ENCODE peak calls at places on chromosomes 6 and 20, in nine cellular contexts. B is T1000, U is type B pancreatic cell, S is upper lobe of right lung, R is HEK293T, K is astrocyte of the spinal cord, T is KG1, X is lung microvascular endothelial cell, L is brain microvascular endothelial cell. C is an unnamed sample.

GRCh38 chr20:6074145-6074561 is 20.3 kb upstream of the LRRN4 start:
- DNase-seq in B (no peak), U (no peak), S (no peak), R (peak), K (no peak), T (peak), X (peak), L (no peak), C (peak)

GRCh38 chr20:48777821-48778220 is 50.0 kb downstream of the PREX1 start:
- DNase-seq in B (no peak), U (no peak), S (no peak), R (no peak), K (no peak), T (no peak), X (no peak), L (no peak), C (no peak)

GRCh38 chr6:43933111-43933885 is 163.3 kb downstream of the VEGFA start:
- DNase-seq in B (no peak), U (no peak), S (peak), R (peak), K (peak), T (no peak), X (no peak), L (no peak), C (no peak)

GRCh38 chr6:47348316-47348863 is 38.7 kb upstream of the TNFRSF21 start:
- DNase-seq in B (no peak), U (no peak), S (no peak), R (no peak), K (no peak), T (no peak), X (no peak), L (no peak), C (no peak)

GRCh38 chr6:16398587-16398986 is 160.2 kb downstream of the GMPR start:
- DNase-seq in B (no peak), U (no peak), S (no peak), R (no peak), K (peak), T (no peak), X (no peak), L (peak), C (peak)

GRCh38 chr6:167113047-167113446 is 9.8 kb upstream of the CCR6 start:
- DNase-seq in B (no peak), U (no peak), S (no peak), R (no peak), K (no peak), T (no peak), X (no peak), L (no peak), C (no peak)

GRCh38 chr6:141463237-141463977 is 669.3 kb upstream of the GJE1 start:
- DNase-seq in B (no peak), U (no peak), S (no peak), R (no peak), K (peak), T (no peak), X (no peak), L (peak), C (peak)

GRCh38 chr6:116969211-116969863 is 92.3 kb downstream of the RFX6 start:
- DNase-seq in B (no peak), U (no peak), S (no peak), R (peak), K (peak), T (no peak), X (peak), L (peak), C (peak)

GRCh38 chr20:58038123-58038654 is 190.3 kb downstream of the ANKRD60 start:
- DNase-seq in B (no peak), U (no peak), S (no peak), R (no peak), K (no peak), T (no peak), X (no peak), L (no peak), C (no peak)

GRCh38 chr6:41734666-41735426 is 562 bp downstream of the TFEB start:
- DNase-seq in B (peak), U (no peak), S (peak), R (peak), K (peak), T (no peak), X (peak), L (peak), C (peak)

GRCh38 chr6:10838794-10839333 is 525 bp upstream of the MAK start:
- DNase-seq in B (no peak), U (no peak), S (no peak), R (no peak), K (no peak), T (no peak), X (no peak), L (no peak), C (no peak)

GRCh38 chr6:90454835-90455427 is 131.9 kb downstream of the MAP3K7 start:
- DNase-seq in B (no peak), U (no peak), S (no peak), R (no peak), K (no peak), T (no peak), X (no peak), L (no peak), C (no peak)

GRCh38 chr6:70797625-70798024 is 129.9 kb downstream of the SMAP1 start:
- DNase-seq in B (no peak), U (no peak), S (no peak), R (no peak), K (no peak), T (no peak), X (no peak), L (no peak), C (no peak)

GRCh38 chr6:144265390-144265789 is 19.7 kb upstream of the UTRN start:
- DNase-seq in B (peak), U (no peak), S (no peak), R (peak), K (peak), T (no peak), X (peak), L (peak), C (peak)

GRCh38 chr20:31844737-31845299 is 586 bp downstream of the FOXS1 start:
- DNase-seq in B (no peak), U (no peak), S (no peak), R (no peak), K (no peak), T (no peak), X (no peak), L (no peak), C (no peak)

GRCh38 chr6:37717836-37718251 is 20.2 kb upstream of the MDGA1 start:
- DNase-seq in B (no peak), U (no peak), S (no peak), R (no peak), K (peak), T (no peak), X (no peak), L (peak), C (no peak)

GRCh38 chr20:62702886-62703852 is 5.5 kb upstream of the NTSR1 start:
- DNase-seq in B (peak), U (no peak), S (no peak), R (no peak), K (peak), T (peak), X (peak), L (peak), C (peak)

GRCh38 chr6:170208171-170208601 is 82.7 kb downstream of the DLL1 start:
- DNase-seq in B (no peak), U (peak), S (peak), R (no peak), K (no peak), T (no peak), X (no peak), L (no peak), C (no peak)

GRCh38 chr20:57650756-57651483 is 30.7 kb upstream of the ZBP1 start:
- DNase-seq in B (no peak), U (no peak), S (peak), R (no peak), K (no peak), T (no peak), X (no peak), L (no peak), C (no peak)

GRCh38 chr6:5851261-5851757 is 155.4 kb downstream of the NRN1 start:
- DNase-seq in B (no peak), U (no peak), S (peak), R (no peak), K (peak), T (no peak), X (peak), L (peak), C (no peak)

GRCh38 chr20:20956586-20956985 is 149.6 kb downstream of the LINC00237 start:
- DNase-seq in B (no peak), U (no peak), S (no peak), R (no peak), K (no peak), T (no peak), X (no peak), L (no peak), C (no peak)

GRCh38 chr20:22341508-22341907 is 242.9 kb downstream of the FOXA2 start:
- DNase-seq in B (no peak), U (no peak), S (no peak), R (no peak), K (peak), T (no peak), X (no peak), L (no peak), C (peak)

C was measured in A172.